ENCODE peak calls at places on chromosomes 2 and 18, in six cellular contexts. One of them, this sample, is unnamed.

GRCh38 chr2:46241344-46241743 is 55.9 kb upstream of the EPAS1 start:
- DNase-seq in dorsolateral prefrontal cortex: no peak
- DNase-seq in HT1080: peak; percentile 81
- DNase-seq in C1 segment of cervical spinal cord: no peak
- DNase-seq in NCI-H1092 treated with DMSO at 0.1 percent for 48 hours: peak; percentile 19
- DNase-seq in A549: peak; percentile 35
- DNase-seq in this sample: no peak

GRCh38 chr2:74399785-74400184 is 19.7 kb upstream of the DCTN1 start:
- DNase-seq in A549: peak; percentile 56
- DNase-seq in C1 segment of cervical spinal cord: no peak
- DNase-seq in NCI-H1092 treated with DMSO at 0.1 percent for 48 hours: peak; percentile 2
- DNase-seq in HT1080: peak; percentile 17
- DNase-seq in dorsolateral prefrontal cortex: no peak
- DNase-seq in this sample: no peak

GRCh38 chr18:11494093-11494492 is 115.3 kb upstream of the SLC35G4 start:
- DNase-seq in NCI-H1092 treated with DMSO at 0.1 percent for 48 hours: no peak
- DNase-seq in HT1080: peak; percentile 8
- DNase-seq in C1 segment of cervical spinal cord: no peak
- DNase-seq in dorsolateral prefrontal cortex: no peak
- DNase-seq in A549: no peak
- DNase-seq in this sample: no peak

GRCh38 chr18:48851563-48851962 is 99.2 kb downstream of the SMAD7 start:
- DNase-seq in A549: no peak
- DNase-seq in HT1080: no peak
- DNase-seq in dorsolateral prefrontal cortex: no peak
- DNase-seq in NCI-H1092 treated with DMSO at 0.1 percent for 48 hours: no peak
- DNase-seq in C1 segment of cervical spinal cord: no peak
- DNase-seq in this sample: no peak

GRCh38 chr2:28683100-28683706 is 68.4 kb upstream of the PPP1CB start:
- DNase-seq in A549: peak; percentile 52
- DNase-seq in HT1080: peak; percentile 34
- DNase-seq in dorsolateral prefrontal cortex: no peak
- DNase-seq in C1 segment of cervical spinal cord: no peak
- DNase-seq in NCI-H1092 treated with DMSO at 0.1 percent for 48 hours: peak; percentile 76
- DNase-seq in this sample: peak; percentile 83

GRCh38 chr18:46751882-46752281 is 5.0 kb downstream of the ST8SIA5 start:
- DNase-seq in NCI-H1092 treated with DMSO at 0.1 percent for 48 hours: no peak
- DNase-seq in dorsolateral prefrontal cortex: no peak
- DNase-seq in C1 segment of cervical spinal cord: no peak
- DNase-seq in A549: no peak
- DNase-seq in HT1080: no peak
- DNase-seq in this sample: no peak

GRCh38 chr2:128726221-128726620 is 407.6 kb upstream of the HS6ST1 start:
- DNase-seq in dorsolateral prefrontal cortex: no peak
- DNase-seq in A549: no peak
- DNase-seq in NCI-H1092 treated with DMSO at 0.1 percent for 48 hours: no peak
- DNase-seq in C1 segment of cervical spinal cord: no peak
- DNase-seq in HT1080: no peak
- DNase-seq in this sample: no peak

GRCh38 chr2:159850789-159851188 is 52.8 kb upstream of the CD302 start:
- DNase-seq in dorsolateral prefrontal cortex: no peak
- DNase-seq in NCI-H1092 treated with DMSO at 0.1 percent for 48 hours: no peak
- DNase-seq in C1 segment of cervical spinal cord: no peak
- DNase-seq in A549: no peak
- DNase-seq in HT1080: no peak
- DNase-seq in this sample: no peak

GRCh38 chr2:88596141-88596830 is 31.0 kb downstream of the EIF2AK3 start:
- DNase-seq in NCI-H1092 treated with DMSO at 0.1 percent for 48 hours: no peak
- DNase-seq in C1 segment of cervical spinal cord: no peak
- DNase-seq in HT1080: no peak
- DNase-seq in dorsolateral prefrontal cortex: no peak
- DNase-seq in A549: no peak
- DNase-seq in this sample: no peak

GRCh38 chr2:151828890-151829324 is 686 bp upstream of the ARL5A start:
- DNase-seq in NCI-H1092 treated with DMSO at 0.1 percent for 48 hours: no peak
- DNase-seq in dorsolateral prefrontal cortex: no peak
- DNase-seq in A549: no peak
- DNase-seq in HT1080: no peak
- DNase-seq in C1 segment of cervical spinal cord: no peak
- DNase-seq in this sample: no peak

This sample was measured in NCI-H774.